ENCODE peak calls at places on chromosomes 4 and X, in eight cellular contexts. S is endothelial cell, X is GM12891, B is nephron progenitor cell, I is GM18507, L is dorsolateral prefrontal cortex, V is mammary epithelial cell, R is LoVo. F is an unnamed sample.

GRCh38 chr4:128725405-128725804 is 84.1 kb upstream of the JADE1 start:
- DNase-seq in S (no peak), X (no peak), B (no peak), I (no peak), L (no peak), V (no peak), R (no peak), F (no peak)

GRCh38 chr4:68929076-68929737 is 22.4 kb downstream of the UGT2A3 start:
- DNase-seq in S (no peak), X (no peak), B (no peak), I (no peak), L (no peak), V (no peak), R (no peak), F (no peak)

GRCh38 chrX:3777416-3777815 is 64.0 kb upstream of the PRKX start:
- DNase-seq in S (no peak), X (no peak), B (no peak), I (no peak), L (no peak), V (no peak), R (no peak), F (no peak)

GRCh38 chr4:99087887-99088484 is 602 bp downstream of the ADH5 start:
- DNase-seq in S (no peak), X (peak), B (no peak), I (no peak), L (peak), V (peak), R (peak), F (peak)

GRCh38 chrX:38563006-38563405 is 1.7 kb downstream of the TSPAN7 start:
- DNase-seq in S (no peak), X (no peak), B (no peak), I (no peak), L (no peak), V (no peak), R (no peak), F (no peak)

GRCh38 chr4:139841464-139842195 is 176.0 kb downstream of the MGST2 start:
- DNase-seq in S (no peak), X (no peak), B (no peak), I (no peak), L (no peak), V (no peak), R (no peak), F (no peak)

GRCh38 chr4:42237010-42237409 is 84.6 kb upstream of the BEND4 start:
- DNase-seq in S (no peak), X (no peak), B (no peak), I (no peak), L (no peak), V (no peak), R (no peak), F (no peak)

GRCh38 chrX:48826876-48827653 is 752 bp downstream of the ERAS start:
- DNase-seq in S (no peak), X (no peak), B (no peak), I (no peak), L (no peak), V (no peak), R (no peak), F (no peak)

GRCh38 chr4:38106301-38106700 is 146.1 kb downstream of the PTTG2 start:
- DNase-seq in S (no peak), X (no peak), B (no peak), I (no peak), L (no peak), V (no peak), R (no peak), F (no peak)

GRCh38 chr4:129064717-129065116 is 28.6 kb downstream of the SCLT1 start:
- DNase-seq in S (no peak), X (no peak), B (no peak), I (no peak), L (no peak), V (peak), R (no peak), F (peak)

GRCh38 chrX:47078129-47079043 is at the start of gene RGN:
- DNase-seq in S (peak), X (no peak), B (peak), I (no peak), L (peak), V (no peak), R (no peak), F (no peak)

GRCh38 chrX:129566081-129566480 is 26.0 kb downstream of the OCRL start:
- DNase-seq in S (no peak), X (no peak), B (no peak), I (no peak), L (no peak), V (no peak), R (no peak), F (no peak)

GRCh38 chr4:83831588-83831987 is 295.7 kb downstream of the GPAT3 start:
- DNase-seq in S (no peak), X (no peak), B (no peak), I (no peak), L (no peak), V (no peak), R (no peak), F (no peak)

GRCh38 chr4:175657571-175657970 is 154.5 kb downstream of the GPM6A start:
- DNase-seq in S (no peak), X (no peak), B (no peak), I (no peak), L (no peak), V (no peak), R (no peak), F (peak)

GRCh38 chr4:102114118-102114630 is 231.1 kb downstream of the SLC39A8 start:
- DNase-seq in S (no peak), X (no peak), B (no peak), I (no peak), L (peak), V (no peak), R (no peak), F (no peak)

GRCh38 chr4:177505171-177505615 is 63.0 kb upstream of the AGA start:
- DNase-seq in S (no peak), X (no peak), B (no peak), I (no peak), L (no peak), V (no peak), R (peak), F (no peak)

GRCh38 chrX:74800062-74800461 is 125.2 kb downstream of the NEXMIF start:
- DNase-seq in S (no peak), X (no peak), B (no peak), I (no peak), L (no peak), V (no peak), R (no peak), F (no peak)

GRCh38 chr4:81620442-81620841 is 148.7 kb upstream of the RASGEF1B start:
- DNase-seq in S (no peak), X (no peak), B (no peak), I (no peak), L (no peak), V (peak), R (no peak), F (no peak)

GRCh38 chrX:151019837-151020236 is 36.7 kb downstream of the HMGB3 start:
- DNase-seq in S (no peak), X (no peak), B (no peak), I (no peak), L (no peak), V (peak), R (no peak), F (peak)

GRCh38 chr4:173656898-173657297 is 126.9 kb upstream of the HAND2 start:
- DNase-seq in S (no peak), X (no peak), B (no peak), I (no peak), L (no peak), V (no peak), R (no peak), F (no peak)

GRCh38 chr4:76035799-76036389 is at the start of gene CXCL11:
- DNase-seq in S (no peak), X (no peak), B (no peak), I (no peak), L (no peak), V (peak), R (no peak), F (peak)

GRCh38 chrX:1072637-1073377 is 139.6 kb downstream of the CRLF2 start:
- DNase-seq in S (no peak), X (no peak), B (no peak), I (no peak), L (no peak), V (no peak), R (no peak), F (no peak)

GRCh38 chr4:147736458-147736857 is 4.6 kb downstream of the ARHGAP10 start:
- DNase-seq in S (no peak), X (no peak), B (no peak), I (no peak), L (no peak), V (peak), R (no peak), F (peak)

GRCh38 chrX:2500091-2500680 is 590 bp downstream of the DHRSX start:
- DNase-seq in S (peak), X (no peak), B (peak), I (peak), L (no peak), V (peak), R (peak), F (peak)

GRCh38 chr4:5460106-5460801 is 248.1 kb downstream of the EVC2 start:
- DNase-seq in S (peak), X (peak), B (peak), I (no peak), L (no peak), V (no peak), R (peak), F (peak)

GRCh38 chr4:165874799-165875371 is 1.8 kb downstream of the TLL1 start:
- DNase-seq in S (peak), X (no peak), B (peak), I (no peak), L (peak), V (peak), R (no peak), F (peak)

GRCh38 chr4:20839957-20840356 is 139.7 kb downstream of the PACRGL start:
- DNase-seq in S (no peak), X (no peak), B (no peak), I (no peak), L (no peak), V (peak), R (no peak), F (peak)

GRCh38 chrX:153972368-153973126 is at the start of gene TMEM187:
- DNase-seq in S (peak), X (peak), B (peak), I (peak), L (peak), V (peak), R (peak), F (peak)

GRCh38 chr4:157072002-157072401 is 3.9 kb upstream of the GLRB start:
- DNase-seq in S (no peak), X (no peak), B (no peak), I (no peak), L (no peak), V (peak), R (no peak), F (peak)

GRCh38 chr4:86977621-86978184 is 42.9 kb downstream of the AFF1 start:
- DNase-seq in S (no peak), X (no peak), B (no peak), I (peak), L (no peak), V (peak), R (peak), F (peak)

GRCh38 chr4:2364654-2365053 is 53.8 kb downstream of the ZFYVE28 start:
- DNase-seq in S (no peak), X (no peak), B (no peak), I (no peak), L (no peak), V (peak), R (peak), F (no peak)

GRCh38 chrX:24506082-24506481 is 41.0 kb downstream of the PDK3 start:
- DNase-seq in S (no peak), X (no peak), B (no peak), I (no peak), L (no peak), V (peak), R (no peak), F (peak)

GRCh38 chrX:135463937-135464336 is 42.2 kb downstream of the SMIM10L2A start:
- DNase-seq in S (no peak), X (no peak), B (no peak), I (no peak), L (no peak), V (no peak), R (no peak), F (peak)

GRCh38 chr4:40264995-40265909 is 68.4 kb downstream of the RHOH start:
- DNase-seq in S (no peak), X (no peak), B (no peak), I (no peak), L (no peak), V (no peak), R (no peak), F (no peak)